ENCODE peak calls at places on chromosomes 4 and X, in seven cellular contexts. N, G, F, E, T, W and C are unnamed samples.

GRCh38 chr4:184854673-184855072 is 28.9 kb upstream of the ACSL1 start:
- DNase-seq in N (no peak), E (no peak), W (no peak), T (no peak), F (no peak), G (no peak), C (no peak)

GRCh38 chrX:23898412-23898959 is 9.3 kb downstream of the APOO start:
- DNase-seq in T (no peak), G (no peak), F (no peak), W (no peak), E (no peak), N (no peak), C (no peak)

GRCh38 chr4:170047774-170048354 is 21.7 kb upstream of the MFAP3L start:
- DNase-seq in W (peak; percentile 41), T (peak; percentile 21), F (no peak), G (peak; percentile 33), E (peak; percentile 57), N (no peak), C (no peak)

GRCh38 chr4:41427306-41427882 is 110.6 kb upstream of the LIMCH1 start:
- DNase-seq in E (no peak), N (no peak), F (no peak), T (no peak), W (no peak), G (no peak), C (no peak)

GRCh38 chr4:27327421-27328181 is 467.0 kb downstream of the STIM2 start:
- DNase-seq in N (no peak), F (no peak), E (no peak), W (no peak), T (no peak), G (no peak), C (no peak)

GRCh38 chr4:2259541-2260267 is 2.2 kb downstream of the MXD4 start:
- DNase-seq in F (peak; percentile 14), T (no peak), N (peak; percentile 57), W (no peak), E (peak; percentile 43), G (peak; percentile 15), C (no peak)

GRCh38 chr4:176791591-176792347 is 953 bp downstream of the VEGFC start:
- DNase-seq in G (no peak), T (no peak), W (no peak), F (peak; percentile 14), N (no peak), E (no peak), C (no peak)

GRCh38 chrX:20063716-20064351 is 52.9 kb downstream of the MAP7D2 start:
- DNase-seq in G (no peak), W (no peak), E (no peak), T (no peak), N (no peak), F (no peak), C (no peak)

GRCh38 chr4:55880652-55881280 is 27.3 kb downstream of the EXOC1 start:
- DNase-seq in N (no peak), T (no peak), W (no peak), E (no peak), F (no peak), G (no peak), C (no peak)

GRCh38 chr4:51958199-51958968 is 61.8 kb downstream of the LRRC66 start:
- DNase-seq in W (no peak), E (no peak), G (no peak), T (no peak), N (no peak), F (no peak), C (no peak)

GRCh38 chr4:73683033-73683432 is 57.3 kb upstream of the CXCL8 start:
- DNase-seq in F (no peak), W (no peak), G (no peak), N (no peak), T (no peak), E (no peak), C (no peak)

GRCh38 chr4:41307633-41308032 is 50.9 kb downstream of the UCHL1 start:
- DNase-seq in F (no peak), N (no peak), G (no peak), T (no peak), E (no peak), W (no peak), C (no peak)

GRCh38 chrX:16258936-16259335 is 91.7 kb downstream of the MAGEB17 start:
- DNase-seq in G (no peak), W (no peak), N (no peak), E (no peak), F (no peak), T (peak; percentile 1), C (no peak)

GRCh38 chrX:115337735-115338134 is 48.2 kb downstream of the LUZP4 start:
- DNase-seq in T (no peak), E (no peak), W (no peak), N (no peak), F (no peak), G (no peak), C (no peak)

GRCh38 chr4:139470295-139470694 is 16.4 kb downstream of the RAB33B start:
- DNase-seq in T (no peak), N (no peak), F (no peak), W (no peak), G (no peak), E (no peak), C (no peak)

GRCh38 chrX:19893722-19894121 is 6.3 kb upstream of the SH3KBP1 start:
- DNase-seq in E (no peak), T (peak; percentile 28), W (no peak), F (no peak), N (no peak), G (no peak), C (peak; percentile 31)

GRCh38 chrX:38881066-38881465 is 79.8 kb downstream of the MID1IP1 start:
- DNase-seq in F (no peak), W (no peak), T (no peak), N (no peak), G (no peak), E (no peak), C (no peak)

GRCh38 chrX:27598312-27598711 is 8.2 kb downstream of the DCAF8L2 start:
- DNase-seq in W (no peak), G (no peak), T (no peak), N (no peak), F (peak; percentile 11), E (no peak), C (no peak)

GRCh38 chrX:70134116-70134477 is 850 bp downstream of the IGBP1 start:
- DNase-seq in W (no peak), E (no peak), T (no peak), G (no peak), F (no peak), N (no peak), C (no peak)

GRCh38 chr4:150318971-150319370 is 240.7 kb downstream of the DCLK2 start:
- DNase-seq in T (no peak), E (no peak), W (no peak), G (no peak), F (no peak), N (no peak), C (no peak)

DNA sequence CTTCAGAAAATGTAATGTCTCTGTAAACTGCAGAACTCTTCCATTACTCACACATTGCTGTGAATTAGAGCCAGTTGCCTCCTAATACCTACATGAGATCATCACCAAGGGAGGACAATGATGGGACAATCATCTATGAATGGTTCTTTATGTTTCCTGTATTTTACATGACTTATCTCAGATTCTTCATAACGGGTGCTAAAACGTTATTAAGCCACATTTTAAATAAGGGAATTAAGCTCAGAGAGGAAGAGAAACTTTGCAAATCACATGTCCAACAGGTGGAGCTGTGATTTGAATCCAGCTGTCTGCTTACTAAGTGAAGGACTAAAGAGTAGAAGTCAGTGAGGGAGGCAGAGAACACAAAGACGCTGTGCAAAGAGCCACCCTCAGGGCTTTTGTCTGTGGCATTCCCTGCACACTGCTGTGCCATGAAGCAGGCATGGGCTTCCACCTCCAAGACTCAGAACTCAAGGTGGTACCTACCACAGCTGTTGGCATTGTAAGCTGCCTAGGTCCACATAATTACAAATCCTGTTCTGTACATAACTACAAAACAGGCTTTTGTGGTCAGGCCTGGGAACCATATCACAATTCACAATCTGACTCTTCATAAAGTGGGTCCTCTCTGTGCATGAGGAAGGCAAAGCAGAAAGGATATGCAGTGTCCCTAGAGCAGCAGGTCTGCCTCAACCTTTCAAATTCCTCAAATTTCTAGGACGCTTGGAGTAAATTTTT is 12.8 kb downstream of the TBC1D9 start:
- DNase-seq in T (no peak), G (no peak), F (no peak), N (no peak), E (no peak), W (no peak), C (peak; percentile 40)
- H3K4me3 ChIP-seq in T (no peak overlapping the region), G (no peak overlapping the region), F (no peak overlapping the region), N (no peak overlapping the region), E (no peak overlapping the region), W (no peak overlapping the region), C (no peak overlapping the region)

DNA sequence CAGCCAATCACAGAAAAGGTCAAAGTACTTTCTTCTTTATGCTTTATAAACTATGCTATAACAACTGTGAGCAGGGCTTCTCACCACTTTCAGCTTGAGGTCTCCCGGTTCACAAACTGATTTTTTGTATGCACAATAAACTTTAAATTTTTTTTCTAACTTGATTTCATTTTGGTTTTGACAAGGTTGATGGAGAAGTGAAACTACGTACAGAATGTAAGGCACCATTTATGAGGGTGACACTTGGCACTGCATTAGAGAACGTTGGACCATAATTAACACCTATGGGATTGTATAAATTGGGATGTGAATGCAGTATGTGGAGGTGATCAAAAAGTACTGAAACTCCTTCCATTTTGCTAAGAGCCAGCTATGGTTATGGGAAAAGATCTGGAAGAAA is 857.9 kb upstream of the HTR2C start:
- DNase-seq in W (no peak), F (no peak), T (no peak), G (no peak), N (no peak), E (no peak), C (no peak)
- TF ChIP-seq CTCF in W (no peak), F (no peak), T (no peak), G (no peak), N (no peak), E (no peak), C (no peak)

GRCh38 chrX:119676949-119677653 is 15.9 kb downstream of the SEPTIN6 start:
- DNase-seq in G (no peak), E (no peak), T (no peak), W (no peak), F (no peak), N (no peak), C (no peak)
- H3K4me3 ChIP-seq in G (no peak overlapping the region), E (no peak overlapping the region), T (no peak overlapping the region), W (no peak overlapping the region), F (no peak overlapping the region), N (no peak overlapping the region), C (no peak overlapping the region)

GRCh38 chr4:10949039-10949728 is 264.6 kb upstream of the CLNK start:
- DNase-seq in N (no peak), G (no peak), E (no peak), F (no peak), W (no peak), T (no peak), C (no peak)

GRCh38 chr4:10942166-10942565 is 257.6 kb upstream of the CLNK start:
- DNase-seq in N (no peak), W (no peak), T (no peak), E (no peak), G (no peak), F (no peak), C (no peak)

GRCh38 chr4:10947898-10948297 is 263.3 kb upstream of the CLNK start:
- DNase-seq in T (no peak), F (no peak), W (no peak), G (no peak), N (no peak), E (no peak), C (no peak)

DNA sequence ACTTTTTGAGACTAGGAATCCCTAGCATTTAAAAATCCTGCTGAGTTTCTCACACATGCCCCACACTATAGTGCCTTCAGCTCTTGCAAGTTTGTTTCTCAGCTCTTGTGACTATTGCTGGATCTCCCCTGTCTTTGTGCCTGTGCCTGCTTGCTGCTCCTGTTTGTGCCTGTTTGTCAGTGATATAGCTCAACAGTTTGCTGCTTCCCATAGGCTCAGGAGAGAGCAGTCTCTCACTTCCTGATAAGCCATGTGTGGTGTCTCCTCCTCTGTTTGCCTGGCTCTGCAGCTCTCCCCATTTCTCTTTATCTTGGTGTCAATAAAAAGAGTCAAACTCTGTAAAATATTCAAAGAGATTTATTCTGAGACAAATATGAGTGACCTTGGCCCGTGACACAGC is 259.8 kb upstream of the CLNK start:
- DNase-seq in W (no peak), E (no peak), F (no peak), G (no peak), T (no peak), N (no peak), C (no peak)
- TF ChIP-seq CTCF in W (no peak), E (no peak), F (no peak), G (no peak), T (no peak), N (no peak), C (no peak)